ENCODE peak calls at places on chromosomes 2 and 18, in eight cellular contexts. E is mesendoderm, J is mammary epithelial cell, Q is astrocyte, F is fibroblast of lung, C is K562, Y is Karpas-422, P is kidney. D is an unnamed sample.

GRCh38 chr2:221104391-221104811 is 467.7 kb downstream of the EPHA4 start:
- DNase-seq in E (peak), J (peak), Q (peak), F (peak), C (no peak), Y (no peak), P (peak), D (no peak)

GRCh38 chr2:199757466-199757865 is 93.5 kb downstream of the FTCDNL1 start:
- DNase-seq in E (no peak), J (no peak), Q (peak), F (peak), C (no peak), Y (no peak), P (no peak), D (no peak)

GRCh38 chr2:112665113-112665780 is 19.5 kb downstream of the SLC20A1 start:
- DNase-seq in E (no peak), J (peak), Q (no peak), F (no peak), C (no peak), Y (no peak), P (no peak), D (no peak)

GRCh38 chr2:240626531-240627300 is 1.4 kb downstream of the GPR35 start:
- DNase-seq in E (no peak), J (no peak), Q (no peak), F (no peak), C (no peak), Y (peak), P (peak), D (no peak)

GRCh38 chr2:159584796-159585195 is 31.6 kb downstream of the BAZ2B start:
- DNase-seq in E (no peak), J (no peak), Q (no peak), F (no peak), C (no peak), Y (no peak), P (no peak), D (no peak)

GRCh38 chr2:196322963-196323810 is 151.8 kb upstream of the STK17B start:
- DNase-seq in E (no peak), J (no peak), Q (peak), F (peak), C (no peak), Y (peak), P (no peak), D (no peak)

GRCh38 chr18:2104620-2105462 is 466.5 kb downstream of the METTL4 start:
- DNase-seq in E (peak), J (peak), Q (peak), F (peak), C (peak), Y (peak), P (no peak), D (peak)

GRCh38 chr2:128490881-128491778 is 172.5 kb upstream of the HS6ST1 start:
- DNase-seq in E (no peak), J (no peak), Q (no peak), F (no peak), C (no peak), Y (no peak), P (no peak), D (no peak)

GRCh38 chr2:100757621-100758394 is 62.1 kb upstream of the NPAS2 start:
- DNase-seq in E (peak), J (peak), Q (peak), F (peak), C (no peak), Y (no peak), P (no peak), D (no peak)

GRCh38 chr2:3097804-3098203 is 279.8 kb downstream of the EIPR1 start:
- DNase-seq in E (no peak), J (no peak), Q (no peak), F (no peak), C (peak), Y (no peak), P (peak), D (no peak)

GRCh38 chr2:20411361-20411894 is 35.4 kb upstream of the RHOB start:
- DNase-seq in E (peak), J (peak), Q (peak), F (peak), C (peak), Y (peak), P (peak), D (peak)

GRCh38 chr18:53416985-53417384 is 807.5 kb downstream of the MBD2 start:
- DNase-seq in E (peak), J (no peak), Q (no peak), F (no peak), C (no peak), Y (no peak), P (no peak), D (no peak)
- H3K9ac ChIP-seq in E (no peak), J (no peak), Q (no peak), F (no peak), C (no peak), Y (no peak), P (no peak), D (no peak)

DNA sequence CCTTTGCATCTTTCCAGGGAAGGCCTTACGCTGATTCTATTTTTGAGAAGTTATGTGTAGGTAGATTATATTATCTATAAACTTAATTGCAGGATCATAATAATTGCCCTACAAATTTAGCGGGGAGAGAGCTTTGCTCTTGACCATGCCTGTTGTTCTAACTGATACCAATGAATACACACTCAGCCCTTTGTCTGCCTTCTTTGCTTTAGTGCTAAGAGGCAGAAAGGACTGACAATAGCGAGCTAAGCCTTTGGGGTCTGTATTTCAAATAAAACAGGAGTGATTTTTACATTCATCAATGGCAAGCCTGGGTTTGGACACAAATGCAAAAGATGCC is 115.3 kb upstream of the STON1 start:
- DNase-seq in E (no peak), J (no peak), Q (no peak), F (no peak), C (no peak), Y (no peak), P (no peak), D (no peak)
- H3K4me3 ChIP-seq in E (no peak), J (no peak), Q (no peak), F (no peak), C (no peak), Y (no peak), P (no peak), D (no peak)

GRCh38 chr2:38181802-38182517 is 106.0 kb upstream of the CYP1B1 start:
- DNase-seq in E (no peak), J (no peak), Q (no peak), F (no peak), C (no peak), Y (no peak), P (no peak), D (no peak)
- H3K9ac ChIP-seq in E (no peak), J (no peak), Q (no peak), F (no peak), C (no peak), Y (no peak), P (no peak), D (no peak)

DNA sequence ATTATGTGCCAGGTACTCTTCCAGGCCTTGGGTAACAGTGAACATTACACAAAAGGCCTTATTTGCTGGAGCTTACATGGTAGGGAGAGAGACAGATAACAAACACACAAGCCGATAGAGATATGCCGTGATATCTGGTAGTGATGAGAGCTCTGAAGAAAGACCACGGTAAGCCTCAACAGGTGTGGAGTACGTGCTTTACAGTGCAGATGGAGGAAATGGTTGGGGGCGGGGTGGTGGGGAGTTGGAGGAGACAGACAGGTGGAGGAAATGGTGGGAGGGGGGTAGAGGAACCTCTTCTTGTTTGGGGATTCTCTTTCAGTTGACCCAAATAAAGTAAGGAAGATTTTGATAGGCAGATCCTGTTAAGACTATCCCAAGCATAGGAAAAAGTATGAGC is 141.1 kb upstream of the ALPP start:
- DNase-seq in E (no peak), J (no peak), Q (no peak), F (no peak), C (no peak), Y (no peak), P (no peak), D (no peak)
- H3K4me3 ChIP-seq in E (no peak), J (no peak), Q (no peak), F (no peak), C (no peak), Y (no peak), P (no peak), D (no peak)

DNA sequence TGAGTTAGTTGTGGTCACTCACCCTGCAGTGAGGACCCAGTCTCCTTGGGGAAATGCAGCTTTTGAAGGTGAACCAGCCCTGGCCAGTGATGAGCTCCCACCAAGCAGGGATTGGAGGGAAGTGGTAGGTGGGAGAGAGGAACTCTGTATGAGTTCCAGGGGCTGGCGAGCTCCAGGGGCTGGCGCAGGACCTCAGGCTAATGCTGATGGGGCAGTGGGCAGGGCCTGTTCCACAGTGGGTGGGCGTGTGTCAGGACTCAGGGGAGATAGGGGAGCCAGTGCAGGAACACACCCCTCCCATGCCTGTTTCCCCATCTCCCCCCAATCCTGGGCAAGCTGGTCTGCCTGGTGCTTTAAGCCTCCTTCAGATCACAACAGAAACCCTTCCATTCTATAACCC is 208.4 kb downstream of the DYSF start:
- DNase-seq in E (no peak), J (no peak), Q (no peak), F (no peak), C (no peak), Y (no peak), P (peak), D (no peak)
- H3K9ac ChIP-seq in E (no peak), J (no peak), Q (no peak), F (no peak), C (no peak), Y (no peak), P (no peak), D (no peak)

GRCh38 chr18:79828258-79828657 is 30.5 kb downstream of the KCNG2 start:
- DNase-seq in E (no peak), J (no peak), Q (no peak), F (no peak), C (no peak), Y (no peak), P (no peak), D (no peak)
- H3K4me3 ChIP-seq in E (no peak), J (no peak), Q (no peak), F (no peak), C (no peak), Y (no peak), P (no peak), D (no peak)

DNA sequence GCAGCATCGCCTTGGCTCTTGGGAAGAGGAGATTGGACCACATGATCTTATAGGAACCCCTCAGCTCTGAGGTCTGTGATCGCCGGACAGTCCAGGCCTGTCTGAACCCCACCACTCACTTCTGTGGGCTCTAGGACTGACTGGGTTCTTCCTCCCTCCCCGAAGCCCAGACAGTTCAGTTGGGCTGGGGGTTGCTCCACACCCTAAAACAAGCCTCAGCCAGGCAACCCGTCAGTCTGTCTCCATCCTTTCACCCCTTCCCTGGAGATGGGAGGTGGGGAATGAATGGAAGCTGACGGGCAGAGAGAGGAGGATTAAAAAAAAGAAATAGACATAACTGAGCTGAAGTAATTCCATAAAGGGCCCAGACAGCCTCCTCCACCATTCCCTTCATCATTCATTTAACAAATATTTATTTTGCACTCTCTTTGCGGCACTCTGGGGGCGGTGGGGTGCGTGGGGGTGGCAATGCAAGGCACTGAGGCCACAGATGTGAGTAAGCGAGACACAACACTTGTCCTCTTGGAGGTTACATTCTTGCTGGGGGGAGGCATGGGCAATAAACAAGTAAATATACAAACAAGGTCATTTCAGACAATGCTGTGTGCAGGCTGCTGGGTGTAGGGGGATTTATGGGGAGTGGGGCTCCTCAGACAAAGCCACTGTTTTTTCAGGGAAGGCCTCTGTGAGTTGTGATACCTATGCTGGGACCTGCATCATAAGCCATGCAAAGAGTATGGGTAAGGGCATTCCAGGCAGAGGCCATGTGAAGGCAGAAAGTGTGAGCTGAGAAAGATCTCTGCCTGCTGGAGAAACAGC is 12.9 kb downstream of the WNT10A start:
- DNase-seq in E (no peak), J (no peak), Q (no peak), F (no peak), C (no peak), Y (no peak), P (peak), D (no peak)
- H3K9ac ChIP-seq in E (no peak), J (no peak), Q (no peak), F (no peak), C (no peak), Y (peak), P (no peak), D (peak)

DNA sequence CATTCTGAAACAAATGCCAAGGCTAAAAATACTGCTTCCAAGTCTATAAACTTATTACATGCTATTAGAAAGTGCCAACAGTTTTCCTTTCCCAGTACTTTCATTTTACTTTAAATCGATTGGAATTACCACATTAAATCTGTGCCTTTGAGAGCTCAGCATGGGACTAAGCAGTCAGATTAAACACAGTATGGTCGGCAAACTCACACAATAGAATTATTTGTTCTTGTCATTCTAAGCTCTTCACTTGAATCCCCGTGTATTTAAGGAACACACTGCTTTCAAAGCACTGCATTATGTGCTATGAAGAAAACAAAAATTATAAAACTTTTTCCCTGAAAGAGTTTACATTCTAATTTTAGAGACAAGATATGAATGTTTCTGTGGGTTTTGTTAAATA is 444.4 kb upstream of the SLC39A10 start:
- DNase-seq in E (peak), J (no peak), Q (no peak), F (no peak), C (no peak), Y (no peak), P (no peak), D (no peak)
- H3K4me3 ChIP-seq in E (no peak), J (no peak), Q (no peak), F (no peak), C (no peak), Y (no peak), P (no peak), D (no peak)

D was measured in MM.1S.